ENCODE peak calls at places on chromosome 16, in four cellular contexts. M, T, W and Z are unnamed samples.

GRCh38 chr16:67237396-67238277 is 9.6 kb downstream of the FHOD1 start:
- DNase-seq in T (no peak), W (no peak), M (no peak), Z (no peak)

GRCh38 chr16:57462978-57463362 is 491 bp downstream of the POLR2C start:
- DNase-seq in M (no peak), W (no peak), T (no peak), Z (no peak)

GRCh38 chr16:8961811-8962390 is 1.8 kb downstream of the USP7 start:
- DNase-seq in W (no peak), T (no peak), M (no peak), Z (no peak)

GRCh38 chr16:50747206-50747956 is 5.5 kb downstream of the CYLD start:
- DNase-seq in M (no peak), T (no peak), W (peak), Z (no peak)

GRCh38 chr16:69563605-69564580 is 1.9 kb upstream of the NFAT5 start:
- DNase-seq in T (no peak), M (no peak), W (peak), Z (no peak)

GRCh38 chr16:11052080-11052808 is 107.9 kb downstream of the CLEC16A start:
- DNase-seq in T (no peak), W (peak), M (no peak), Z (no peak)

GRCh38 chr16:20326336-20326735 is 977 bp downstream of the GP2 start:
- DNase-seq in T (no peak), M (no peak), W (no peak), Z (no peak)

GRCh38 chr16:82945420-82946096 is 318.8 kb downstream of the CDH13 start:
- DNase-seq in W (no peak), M (no peak), T (no peak), Z (no peak)

GRCh38 chr16:53622315-53622714 is 81.3 kb downstream of the RPGRIP1L start:
- DNase-seq in W (no peak), M (no peak), T (no peak), Z (no peak)

GRCh38 chr16:65510850-65511249 is 389.0 kb upstream of the CDH11 start:
- DNase-seq in W (no peak), T (no peak), M (no peak), Z (no peak)

GRCh38 chr16:47196457-47196856 is 52.7 kb upstream of the NETO2 start:
- DNase-seq in M (no peak), T (peak), W (no peak), Z (peak)

GRCh38 chr16:78133919-78134318 is 34.5 kb downstream of the WWOX start:
- DNase-seq in T (no peak), M (no peak), W (no peak), Z (no peak)

GRCh38 chr16:87464691-87465300 is 28.0 kb downstream of the ZCCHC14 start:
- DNase-seq in T (no peak), M (peak), W (no peak), Z (no peak)

GRCh38 chr16:57770361-57770760 is 31.9 kb downstream of the KIFC3 start:
- DNase-seq in W (no peak), M (no peak), T (no peak), Z (no peak)

GRCh38 chr16:14658063-14658462 is 25.3 kb downstream of the BFAR start:
- DNase-seq in T (no peak), M (no peak), W (peak), Z (no peak)